ENCODE peak calls at places on chromosomes 1 and 21, in seven cellular contexts. I, Q, X, H, A, C and D are unnamed samples.

GRCh38 chr1:201692307-201693018 is 136.5 kb upstream of the IPO9 start:
- DNase-seq in I (no peak), X (no peak), C (no peak), Q (no peak), H (no peak), A (no peak), D (no peak)

GRCh38 chr1:88239205-88239604 is 444.9 kb upstream of the PKN2 start:
- DNase-seq in C (no peak), I (no peak), X (no peak), A (no peak), Q (no peak), H (no peak), D (no peak)

GRCh38 chr1:221865808-221866207 is 123.9 kb upstream of the DUSP10 start:
- DNase-seq in A (no peak), I (no peak), H (no peak), X (no peak), C (no peak), Q (no peak), D (no peak)

GRCh38 chr1:151976868-151977267 is 16.8 kb downstream of the S100A10 start:
- DNase-seq in X (no peak), C (no peak), H (peak), I (no peak), Q (no peak), A (no peak), D (no peak)

GRCh38 chr1:20137055-20137454 is 2.1 kb upstream of the PLA2G2F start:
- DNase-seq in H (no peak), A (no peak), Q (no peak), C (no peak), X (no peak), I (no peak), D (no peak)

GRCh38 chr21:31514598-31514997 is 144.9 kb upstream of the SOD1 start:
- DNase-seq in X (peak), H (no peak), I (no peak), Q (no peak), A (no peak), C (peak), D (no peak)

GRCh38 chr1:153260980-153261792 is 1.7 kb downstream of the LORICRIN start:
- DNase-seq in H (no peak), A (peak), X (no peak), Q (no peak), I (no peak), C (peak), D (peak)

GRCh38 chr1:6502000-6502891 is 10.8 kb upstream of the PLEKHG5 start:
- DNase-seq in H (no peak), C (peak), I (no peak), A (peak), Q (no peak), X (no peak), D (peak)

GRCh38 chr21:38460171-38460742 is 38.0 kb downstream of the ERG start:
- DNase-seq in X (no peak), H (no peak), A (no peak), I (no peak), Q (no peak), C (peak), D (peak)